ENCODE peak calls at places on chromosomes 16 and 17, in five cellular contexts. E is mammary epithelial cell; B is activated CD4-positive, alpha-beta T cell treated with anti-CD3 and anti-CD28 coated beads, Interleukin-2, amount 50 U/mL, for 1 hour; D is Right ventricle myocardium superior; Y is stimulated activated CD4-positive, alpha-beta T cell treated with anti-CD3 and anti-CD28 coated beads, TNF-alpha, amount 100 ng/mL, for 48 hours. Z is an unnamed sample.

GRCh38 chr16:54174201-54174600 is 112.4 kb downstream of the IRX3 start:
- DNase-seq in E (no peak), B (no peak), D (no peak), Y (no peak), Z (no peak)

GRCh38 chr17:81509687-81510523 is 2.7 kb downstream of the ACTG1 start:
- DNase-seq in E (no peak), B (no peak), D (no peak), Y (no peak), Z (peak)

GRCh38 chr17:16027708-16028584 is 28.3 kb downstream of the TTC19 start:
- DNase-seq in E (peak), B (no peak), D (no peak), Y (peak), Z (no peak)

GRCh38 chr16:68444058-68444657 is 4.2 kb downstream of the SMPD3 start:
- DNase-seq in E (peak), B (no peak), D (no peak), Y (no peak), Z (peak)

GRCh38 chr16:22727285-22728166 is 86.4 kb upstream of the HS3ST2 start:
- DNase-seq in E (peak), B (no peak), D (no peak), Y (no peak), Z (no peak)

GRCh38 chr17:43879723-43880419 is 27.5 kb downstream of the MPP2 start:
- DNase-seq in E (no peak), B (no peak), D (no peak), Y (no peak), Z (no peak)

GRCh38 chr16:8797364-8798173 is at the start of the genes PMM2 and TMEM186:
- DNase-seq in E (peak), B (peak), D (peak), Y (peak), Z (peak)

GRCh38 chr16:24820522-24820921 is 25.2 kb upstream of the SLC5A11 start:
- DNase-seq in E (no peak), B (no peak), D (no peak), Y (no peak), Z (no peak)

GRCh38 chr16:65833171-65833871 is 533.2 kb upstream of the CDH5 start:
- DNase-seq in E (peak), B (no peak), D (no peak), Y (no peak), Z (no peak)

GRCh38 chr16:10839271-10839661 is 20.7 kb upstream of the TVP23A start:
- DNase-seq in E (no peak), B (no peak), D (no peak), Y (no peak), Z (no peak)

GRCh38 chr16:30122621-30123160 is 329 bp downstream of the MAPK3 start:
- DNase-seq in E (no peak), B (peak), D (no peak), Y (peak), Z (no peak)

GRCh38 chr17:78257810-78258322 is 26.4 kb downstream of the TMEM235 start:
- DNase-seq in E (no peak), B (peak), D (peak), Y (no peak), Z (no peak)

GRCh38 chr17:76445697-76446448 is 7.1 kb downstream of the UBE2O start:
- DNase-seq in E (no peak), B (no peak), D (no peak), Y (no peak), Z (no peak)

GRCh38 chr17:19727466-19728113 is 11.2 kb upstream of the SLC47A2 start:
- DNase-seq in E (peak), B (no peak), D (peak), Y (no peak), Z (peak)

GRCh38 chr16:12802661-12803060 is 1.0 kb downstream of the CPPED1 start:
- DNase-seq in E (no peak), B (no peak), D (no peak), Y (no peak), Z (no peak)

GRCh38 chr16:27798241-27798640 is 248.3 kb downstream of the KATNIP start:
- DNase-seq in E (no peak), B (no peak), D (no peak), Y (no peak), Z (no peak)

GRCh38 chr16:75624921-75625334 is 1.8 kb upstream of the ADAT1 start:
- DNase-seq in E (peak), B (no peak), D (no peak), Y (no peak), Z (no peak)

GRCh38 chr17:73954981-73955380 is 248.5 kb upstream of the RPL38 start:
- DNase-seq in E (no peak), B (no peak), D (no peak), Y (no peak), Z (no peak)

GRCh38 chr16:67177743-67178699 is 5.7 kb downstream of the MATCAP1 start:
- DNase-seq in E (peak), B (peak), D (peak), Y (no peak), Z (peak)

GRCh38 chr17:67999291-67999911 is 3.1 kb upstream of the C17orf58 start:
- DNase-seq in E (peak), B (no peak), D (no peak), Y (no peak), Z (no peak)

GRCh38 chr16:27756206-27756970 is 206.4 kb downstream of the KATNIP start:
- DNase-seq in E (no peak), B (no peak), D (no peak), Y (no peak), Z (no peak)

GRCh38 chr17:61421460-61421859 is 21.8 kb downstream of the TBX2 start:
- DNase-seq in E (no peak), B (no peak), D (no peak), Y (no peak), Z (no peak)

GRCh38 chr16:84548971-84549844 is 44.7 kb upstream of the MEAK7 start:
- DNase-seq in E (no peak), B (peak), D (no peak), Y (no peak), Z (no peak)

GRCh38 chr16:2048116-2048543 is 345 bp downstream of the TSC2 start:
- DNase-seq in E (no peak), B (no peak), D (no peak), Y (no peak), Z (no peak)

GRCh38 chr17:27455569-27455913 is 707 bp upstream of the KSR1 start:
- DNase-seq in E (no peak), B (no peak), D (no peak), Y (no peak), Z (no peak)

GRCh38 chr17:41996855-41997164 is 20.4 kb downstream of the DNAJC7 start:
- DNase-seq in E (no peak), B (no peak), D (no peak), Y (no peak), Z (no peak)

GRCh38 chr17:49224198-49224996 is 6.2 kb downstream of the PHOSPHO1 start:
- DNase-seq in E (no peak), B (peak), D (peak), Y (no peak), Z (peak)

GRCh38 chr16:9125658-9126492 is 34.4 kb downstream of the HAPSTR1 start:
- DNase-seq in E (no peak), B (no peak), D (no peak), Y (no peak), Z (no peak)

GRCh38 chr17:68482576-68483001 is 25.3 kb upstream of the WIPI1 start:
- DNase-seq in E (no peak), B (no peak), D (no peak), Y (no peak), Z (no peak)

GRCh38 chr17:18027280-18027679 is 11.7 kb downstream of the ATPAF2 start:
- DNase-seq in E (no peak), B (no peak), D (no peak), Y (no peak), Z (peak)

Z was measured in left ventricle myocardium superior.